ENCODE peak calls at places on chromosomes 11 and 22, in eight cellular contexts. Q is pancreas; I is upper lobe of right lung; H is CD4-positive, CD25-positive, alpha-beta regulatory T cell; R is PC-9; O is MM.1S; A is adrenal gland; N is GM23338. J is an unnamed sample. For H3K4me1, the result is how much of the 10 kb centered on the place peaks cover.

GRCh38 chr11:40597546-40598113 is 861.8 kb downstream of the LRRC4C start:
- DNase-seq in I (no peak), R (no peak), Q (no peak), A (no peak), O (no peak), N (no peak), H (no peak), J (no peak)

GRCh38 chr11:76624515-76625379 is 45.8 kb downstream of the LRRC32 start:
- DNase-seq in A (peak), R (no peak), O (no peak), H (no peak), Q (no peak), N (no peak), I (no peak), J (no peak)

GRCh38 chr11:80118071-80118470 is 677.2 kb upstream of the TENM4 start:
- DNase-seq in Q (no peak), A (no peak), I (no peak), O (no peak), R (no peak), H (no peak), N (no peak), J (no peak)

GRCh38 chr22:46370584-46371373 is 35.3 kb downstream of the TRMU start:
- DNase-seq in R (peak), H (no peak), O (peak), I (no peak), N (no peak), Q (peak), A (no peak), J (peak)

GRCh38 chr11:21385669-21386068 is 716.3 kb downstream of the NELL1 start:
- DNase-seq in H (no peak), R (no peak), Q (no peak), N (no peak), I (no peak), O (no peak), A (no peak), J (no peak)

GRCh38 chr22:41557401-41558240 is 3.2 kb upstream of the CSDC2 start:
- DNase-seq in Q (no peak), A (peak), O (peak), N (peak), R (no peak), I (peak), H (no peak), J (no peak)

GRCh38 chr11:130763087-130763980 is 152.9 kb downstream of the SNX19 start:
- DNase-seq in A (no peak), Q (no peak), O (no peak), I (no peak), N (no peak), H (no peak), R (no peak), J (no peak)

GRCh38 chr11:19244621-19245020 is 3.9 kb upstream of the E2F8 start:
- DNase-seq in N (no peak), Q (no peak), H (no peak), I (no peak), R (no peak), O (no peak), A (no peak), J (peak)

GRCh38 chr11:45921561-45922424 is 663 bp upstream of the LARGE2 start:
- DNase-seq in Q (peak), R (peak), H (peak), I (peak), N (peak), O (peak), A (peak), J (peak)

GRCh38 chr11:7019500-7020182 is 505 bp downstream of the ZNF214 start:
- DNase-seq in O (no peak), A (peak), I (peak), N (peak), H (no peak), R (no peak), Q (peak), J (peak)

GRCh38 chr11:71083105-71083504 is 169.3 kb downstream of the SHANK2 start:
- DNase-seq in R (no peak), O (no peak), N (no peak), H (no peak), I (no peak), A (no peak), Q (no peak), J (no peak)

GRCh38 chr11:75667268-75667830 is 1.5 kb downstream of the MAP6 start:
- DNase-seq in A (peak), R (peak), Q (peak), N (peak), H (no peak), O (no peak), I (peak), J (no peak)

GRCh38 chr11:57386178-57386945 is 4.1 kb downstream of the PRG2 start:
- DNase-seq in R (no peak), H (no peak), N (no peak), O (no peak), Q (no peak), A (no peak), I (no peak), J (no peak)

GRCh38 chr11:106974831-106975230 is 43.4 kb downstream of the GUCY1A2 start:
- DNase-seq in I (no peak), R (no peak), H (no peak), Q (no peak), N (peak), O (no peak), A (no peak), J (no peak)

GRCh38 chr11:102453286-102453797 is 777 bp upstream of the TMEM123 start:
- DNase-seq in Q (no peak), A (peak), O (peak), H (no peak), I (no peak), R (no peak), N (peak), J (no peak)

GRCh38 chr11:2526808-2527381 is 82.1 kb downstream of the KCNQ1 start:
- DNase-seq in R (no peak), Q (peak), N (peak), O (peak), H (no peak), A (peak), I (peak), J (peak)

GRCh38 chr11:73972187-73972586 is 10.5 kb downstream of the UCP2 start:
- DNase-seq in N (no peak), H (no peak), O (no peak), I (no peak), A (no peak), R (no peak), Q (no peak), J (no peak)

GRCh38 chr11:21888814-21889213 is 304.1 kb upstream of the ANO5 start:
- DNase-seq in O (no peak), R (no peak), A (no peak), N (no peak), I (no peak), Q (no peak), H (no peak), J (no peak)

GRCh38 chr11:120773501-120774031 is 250.3 kb upstream of the TBCEL start:
- DNase-seq in A (no peak), O (peak), I (no peak), N (no peak), R (no peak), Q (no peak), H (no peak), J (peak)

GRCh38 chr11:72609045-72609444 is 65.2 kb downstream of the PDE2A start:
- DNase-seq in Q (no peak), N (peak), O (peak), A (no peak), R (no peak), I (no peak), H (no peak), J (no peak)

GRCh38 chr11:1152316-1153104 is 5.2 kb upstream of the MUC5AC start:
- DNase-seq in A (no peak), R (peak), O (no peak), N (no peak), Q (peak), H (no peak), I (peak), J (no peak)

GRCh38 chr22:49871482-49871881 is 17.8 kb downstream of the ZBED4 start:
- DNase-seq in N (no peak), I (no peak), Q (no peak), R (no peak), H (no peak), O (no peak), A (no peak), J (no peak)

GRCh38 chr11:96044311-96044710 is 120.4 kb upstream of the MTMR2 start:
- DNase-seq in R (no peak), N (no peak), A (no peak), H (no peak), I (no peak), Q (no peak), O (no peak), J (no peak)

GRCh38 chr22:23815781-23816551 is 22.8 kb downstream of the DERL3 start:
- DNase-seq in I (no peak), H (no peak), N (no peak), O (no peak), A (no peak), R (no peak), Q (peak), J (no peak)

GRCh38 chr11:2679011-2679676 is 20.6 kb downstream of the KCNQ1OT1 start:
- DNase-seq in A (no peak), I (no peak), Q (no peak), H (no peak), O (no peak), N (no peak), R (no peak), J (no peak)

GRCh38 chr11:100810146-100810545 is 123.1 kb downstream of the ARHGAP42 start:
- DNase-seq in Q (no peak), N (no peak), I (no peak), R (no peak), O (no peak), H (no peak), A (no peak), J (no peak)

GRCh38 chr22:35065183-35065582 is 775 bp upstream of the ISX start:
- DNase-seq in O (no peak), H (no peak), N (no peak), R (no peak), Q (no peak), A (no peak), I (no peak), J (no peak)

GRCh38 chr11:116328851-116329250 is 443.9 kb downstream of the BUD13 start:
- DNase-seq in N (no peak), H (no peak), A (no peak), O (no peak), R (no peak), Q (no peak), I (no peak), J (no peak)

GRCh38 chr11:83554896-83555295 is 268.7 kb upstream of the CCDC90B start:
- DNase-seq in A (no peak), I (no peak), N (no peak), O (no peak), R (no peak), Q (no peak), H (no peak), J (no peak)

DNA sequence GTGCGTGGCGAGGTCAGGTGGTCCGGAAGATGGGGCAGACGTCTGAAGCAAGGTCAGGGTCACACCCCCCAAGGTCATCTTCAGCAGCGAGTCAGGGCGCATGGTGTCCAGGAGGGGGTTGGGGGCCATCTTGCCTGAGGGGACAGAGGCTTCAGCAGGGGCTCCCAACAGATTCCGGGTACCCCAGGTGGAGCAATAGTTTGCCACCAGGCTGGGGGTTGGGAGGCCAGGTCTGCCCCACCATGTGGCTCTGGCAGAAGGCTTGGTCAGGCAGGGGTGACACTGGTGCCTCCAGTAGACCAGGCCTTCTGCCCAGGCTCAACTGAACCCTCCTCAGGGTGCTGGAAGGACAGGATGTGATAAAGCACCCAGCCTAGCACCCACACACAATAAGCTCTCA is 5.9 kb downstream of the ATG2A start:
- DNase-seq in O (no peak), I (no peak), N (no peak), H (no peak), Q (peak), R (no peak), A (no peak), J (no peak)
- H3K27ac ChIP-seq in O (no peak), I (no peak), N (no peak), H (no peak), Q (no peak), R (no peak), A (no peak), J (no peak)

DNA sequence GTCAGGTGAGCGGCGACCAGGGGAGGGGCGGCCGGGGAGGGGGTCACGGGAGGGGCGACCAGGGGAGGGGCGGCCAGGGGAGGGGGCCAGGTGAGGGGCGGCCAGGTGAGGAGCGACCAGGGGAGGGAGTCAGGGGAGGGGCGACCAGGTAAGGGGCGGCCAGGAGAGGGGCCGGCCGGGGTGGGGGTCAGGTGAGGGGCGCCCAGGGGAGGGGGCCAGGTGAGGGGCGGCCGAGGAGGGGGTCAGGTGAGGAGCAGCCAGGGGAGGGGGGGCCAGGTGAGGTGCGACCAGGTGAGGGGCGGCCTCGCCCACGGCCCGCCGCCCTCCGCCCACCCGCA is 363 bp downstream of the TESMIN start:
- DNase-seq in A (no peak), I (no peak), H (no peak), N (no peak), Q (no peak), R (no peak), O (no peak), J (no peak)
- H3K4me3 ChIP-seq in A (no peak), I (peak), H (no peak), N (peak), Q (peak), R (peak), O (no peak), J (peak)

GRCh38 chr22:20487715-20488114 is 7.9 kb downstream of the KLHL22 start:
- DNase-seq in I (no peak), O (no peak), N (no peak), H (no peak), A (no peak), Q (no peak), R (no peak), J (no peak)
- H3K4me1 ChIP-seq in I (under half), O (under half), N (under half), H (under half), A (under half), Q (under half), R (under half), J (under half)

GRCh38 chr22:37167176-37167980 is 17.7 kb upstream of the IL2RB start:
- DNase-seq in H (no peak), O (no peak), N (no peak), R (no peak), Q (peak), I (peak), A (no peak), J (no peak)
- H3K27ac ChIP-seq in H (peak), O (no peak), N (no peak), R (no peak), Q (no peak), I (peak), A (no peak), J (peak)

GRCh38 chr11:114295676-114296081 is 520 bp upstream of the NNMT start:
- DNase-seq in A (no peak), O (no peak), N (no peak), I (no peak), R (no peak), H (no peak), Q (no peak), J (no peak)
- H3K4me3 ChIP-seq in A (no peak), O (no peak), N (no peak), I (peak), R (no peak), H (no peak), Q (no peak), J (no peak)

GRCh38 chr11:13291794-13292193 is 14.2 kb downstream of the BMAL1 start:
- DNase-seq in N (no peak), A (no peak), O (no peak), I (no peak), Q (no peak), R (no peak), H (no peak), J (no peak)

GRCh38 chr11:13292970-13293369 is 15.4 kb downstream of the BMAL1 start:
- DNase-seq in N (peak), I (no peak), O (no peak), R (no peak), A (no peak), Q (no peak), H (no peak), J (no peak)

GRCh38 chr11:13294771-13295579 is 17.4 kb downstream of the BMAL1 start:
- DNase-seq in I (no peak), H (no peak), O (no peak), Q (no peak), R (no peak), N (no peak), A (peak), J (no peak)

GRCh38 chr11:13291361-13291760 is 13.8 kb downstream of the BMAL1 start:
- DNase-seq in I (no peak), O (no peak), R (no peak), A (no peak), Q (no peak), H (no peak), N (no peak), J (no peak)

GRCh38 chr11:13294178-13294577 is 16.6 kb downstream of the BMAL1 start:
- DNase-seq in O (no peak), N (no peak), Q (no peak), I (no peak), H (no peak), R (no peak), A (no peak), J (no peak)
- H3K4me1 ChIP-seq in O (under half), N (under half), Q (under half), I (under half), H (half or more), R (under half), A (under half), J (under half)

GRCh38 chr22:39500101-39500500 is 2.0 kb upstream of the MIEF1 start:
- DNase-seq in R (no peak), A (no peak), H (no peak), Q (peak), O (no peak), I (no peak), N (no peak), J (no peak)
- H3K27ac ChIP-seq in R (no peak), A (no peak), H (no peak), Q (no peak), O (no peak), I (no peak), N (no peak), J (no peak)

GRCh38 chr22:36386900-36387663 is 685 bp downstream of the MYH9 start:
- DNase-seq in Q (peak), I (peak), N (peak), R (no peak), H (peak), O (peak), A (peak), J (peak)

GRCh38 chr22:36385491-36386350 is 2.0 kb downstream of the MYH9 start:
- DNase-seq in H (peak), R (peak), N (peak), O (peak), A (peak), I (peak), Q (peak), J (peak)

GRCh38 chr22:36383110-36383581 is 4.6 kb downstream of the MYH9 start:
- DNase-seq in Q (no peak), I (no peak), O (peak), R (peak), A (no peak), N (no peak), H (peak), J (peak)

GRCh38 chr22:36386351-36386899 is 1.3 kb downstream of the MYH9 start:
- DNase-seq in O (peak), H (peak), N (no peak), I (peak), R (peak), Q (peak), A (peak), J (peak)

DNA sequence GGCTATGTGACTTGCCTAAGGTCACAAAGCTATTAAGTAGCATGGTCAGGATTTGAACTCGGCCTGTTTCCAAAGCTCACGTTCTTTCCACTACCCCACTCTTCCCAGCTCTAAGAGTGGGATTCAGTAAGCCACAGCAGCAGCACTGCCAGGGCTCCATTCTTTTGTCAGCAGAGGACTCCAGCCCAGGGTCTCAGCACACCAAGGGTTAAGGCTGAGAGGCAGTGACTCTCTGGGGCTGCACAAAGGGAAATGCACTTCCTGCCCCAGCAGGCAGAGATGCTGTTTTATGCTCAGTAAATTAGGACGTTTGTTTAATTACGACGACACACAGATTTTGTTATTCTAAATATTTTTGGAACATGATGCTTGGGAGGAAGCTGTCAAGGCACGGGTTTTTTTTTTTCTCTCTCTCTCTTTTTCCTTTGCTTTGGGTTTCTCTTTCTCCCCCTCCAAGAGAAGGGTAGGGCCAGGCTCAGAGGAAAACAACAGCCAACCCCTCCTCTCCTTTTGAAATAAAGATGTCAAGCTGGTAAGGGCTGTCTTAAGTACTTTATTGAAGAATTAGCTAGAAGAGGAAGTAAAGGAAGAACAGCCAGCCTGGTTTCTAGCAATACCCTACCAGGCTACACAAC is 2.9 kb downstream of the MYH9 start:
- DNase-seq in I (no peak), A (no peak), H (peak), Q (no peak), R (no peak), N (peak), O (peak), J (peak)
- H3K4me3 ChIP-seq in I (peak), A (no peak), H (peak), Q (no peak), R (peak), N (peak), O (peak), J (no peak)

GRCh38 chr22:33110562-33111163 is 52.5 kb upstream of the SYN3 start:
- DNase-seq in H (no peak), Q (no peak), O (no peak), N (no peak), A (peak), I (no peak), R (no peak), J (no peak)
- H3K4me1 ChIP-seq in H (under half), Q (under half), O (under half), N (under half), A (under half), I (under half), R (under half), J (under half)